ENCODE peak calls at places on chromosomes 11 and 22, in four cellular contexts. One of them, this sample, is unnamed.

GRCh38 chr11:7555067-7555699 is 41.4 kb downstream of the PPFIBP2 start:
- DNase-seq in germinal center: no peak
- DNase-seq in M059J: peak
- DNase-seq in activated effector memory CD4-positive, alpha-beta T cell treated with Interleukin-2 at 50 U/mL for 16 hours: no peak
- DNase-seq in this sample: no peak

GRCh38 chr11:86742436-86742805 is 57.9 kb upstream of the PRSS23 start:
- DNase-seq in germinal center: no peak
- DNase-seq in M059J: peak
- DNase-seq in activated effector memory CD4-positive, alpha-beta T cell treated with Interleukin-2 at 50 U/mL for 16 hours: no peak
- DNase-seq in this sample: no peak

GRCh38 chr11:107996025-107996776 is 12.5 kb upstream of the CUL5 start:
- DNase-seq in germinal center: no peak
- DNase-seq in M059J: no peak
- DNase-seq in activated effector memory CD4-positive, alpha-beta T cell treated with Interleukin-2 at 50 U/mL for 16 hours: no peak
- DNase-seq in this sample: no peak

GRCh38 chr22:37566329-37566837 is 6.1 kb downstream of the CDC42EP1 start:
- DNase-seq in germinal center: peak
- DNase-seq in M059J: no peak
- DNase-seq in activated effector memory CD4-positive, alpha-beta T cell treated with Interleukin-2 at 50 U/mL for 16 hours: peak
- DNase-seq in this sample: no peak

GRCh38 chr22:30541979-30542810 is 4.3 kb downstream of the SEC14L6 start:
- DNase-seq in germinal center: no peak
- DNase-seq in M059J: peak
- DNase-seq in activated effector memory CD4-positive, alpha-beta T cell treated with Interleukin-2 at 50 U/mL for 16 hours: no peak
- DNase-seq in this sample: no peak

GRCh38 chr11:78138694-78139421 is 568 bp downstream of the ALG8 start:
- DNase-seq in germinal center: peak
- DNase-seq in M059J: peak
- DNase-seq in activated effector memory CD4-positive, alpha-beta T cell treated with Interleukin-2 at 50 U/mL for 16 hours: no peak
- DNase-seq in this sample: no peak

GRCh38 chr22:32079110-32080089 is 36.3 kb downstream of the SLC5A1 start:
- DNase-seq in germinal center: no peak
- DNase-seq in M059J: peak
- DNase-seq in activated effector memory CD4-positive, alpha-beta T cell treated with Interleukin-2 at 50 U/mL for 16 hours: no peak
- DNase-seq in this sample: no peak

GRCh38 chr11:19344661-19345518 is 104.1 kb upstream of the E2F8 start:
- DNase-seq in germinal center: peak
- DNase-seq in M059J: peak
- DNase-seq in activated effector memory CD4-positive, alpha-beta T cell treated with Interleukin-2 at 50 U/mL for 16 hours: no peak
- DNase-seq in this sample: peak

This sample was measured in NCI-H510A.